ENCODE peak calls at places on chromosomes 4 and X, in ten cellular contexts. A is IMR-90; G is stimulated activated CD4-positive, alpha-beta T cell treated with anti-CD3 and anti-CD28 coated beads, Interleukin-4, amount 100 ng/mL, for 48 hours; R is HCEC 1CT; L is RWPE1; H is mucosa of gallbladder; W is A172; Q is activated T-cell treated with anti-CD3 and anti-CD28 coated beads for 4 hours; Y is activated CD4-positive, CD25-positive, alpha-beta regulatory T cell treated with anti-CD3 and anti-CD28 coated beads, Interleukin-2, amount 50 U/mL, for 72 hours; C is lower leg skin. U is an unnamed sample.

GRCh38 chrX:77936299-77936698 is 25.8 kb downstream of the ATP7A start:
- DNase-seq in A (peak; percentile 27), H (no peak), R (no peak), C (no peak), L (no peak), Y (no peak), G (no peak), W (no peak), Q (no peak), U (no peak)

GRCh38 chr4:8647626-8648025 is 55.1 kb downstream of the CPZ start:
- DNase-seq in G (no peak), Q (no peak), R (no peak), L (no peak), Y (no peak), C (no peak), W (no peak), A (no peak), H (no peak), U (no peak)

GRCh38 chr4:5940470-5941203 is 47.8 kb upstream of the CRMP1 start:
- DNase-seq in L (no peak), W (peak; percentile 89), C (no peak), R (no peak), G (no peak), A (peak; percentile 10), Q (no peak), Y (no peak), H (no peak), U (peak; percentile 2)

GRCh38 chr4:186190456-186191265 is 706 bp upstream of the CYP4V2 start:
- DNase-seq in A (no peak), C (peak; percentile 41), R (peak; percentile 1), W (peak; percentile 22), Q (peak; percentile 26), G (no peak), Y (peak; percentile 60), H (peak; percentile 20), L (peak; percentile 36), U (peak; percentile 45)

GRCh38 chr4:42296196-42296595 is 101.1 kb upstream of the SHISA3 start:
- DNase-seq in R (no peak), C (no peak), Y (no peak), G (no peak), Q (no peak), H (no peak), L (no peak), W (no peak), A (no peak), U (no peak)

GRCh38 chrX:50769389-50770063 is 44.5 kb downstream of the SHROOM4 start:
- DNase-seq in A (no peak), H (no peak), C (peak; percentile 21), W (no peak), R (no peak), Q (no peak), L (no peak), G (no peak), Y (no peak), U (peak; percentile 36)

GRCh38 chrX:106897259-106897658 is 5.9 kb downstream of the RIPPLY1 start:
- DNase-seq in C (no peak), Q (no peak), H (no peak), R (peak; percentile 59), Y (no peak), L (no peak), A (peak; percentile 63), G (no peak), W (peak; percentile 14), U (no peak)

GRCh38 chr4:48341776-48342558 is 638 bp downstream of the SLAIN2 start:
- DNase-seq in C (no peak), Q (peak; percentile 21), W (peak; percentile 15), A (peak; percentile 28), G (peak; percentile 25), R (peak; percentile 17), Y (peak; percentile 63), H (peak; percentile 38), L (peak; percentile 21), U (peak; percentile 38)

GRCh38 chrX:124421898-124422622 is 75.7 kb downstream of the SH2D1A start:
- DNase-seq in A (no peak), G (no peak), W (peak; percentile 1), H (no peak), Q (no peak), C (no peak), R (no peak), L (peak; percentile 0), Y (no peak), U (peak; percentile 24)

GRCh38 chr4:124318292-124318691 is 394.2 kb downstream of the ANKRD50 start:
- DNase-seq in H (no peak), G (no peak), Y (no peak), L (no peak), A (no peak), W (no peak), R (no peak), Q (no peak), C (no peak), U (no peak)

GRCh38 chr4:117783716-117784115 is 250.6 kb upstream of the NDST3 start:
- DNase-seq in R (peak; percentile 1), H (no peak), Y (no peak), G (no peak), L (peak; percentile 4), Q (no peak), C (no peak), A (peak; percentile 62), W (peak; percentile 30), U (no peak)

GRCh38 chr4:113881256-113881655 is 98.2 kb downstream of the ARSJ start:
- DNase-seq in G (no peak), W (peak; percentile 22), H (no peak), A (peak; percentile 62), Y (no peak), L (no peak), R (no peak), Q (no peak), C (no peak), U (no peak)

GRCh38 chrX:51641421-51642021 is 22.8 kb upstream of the CENPVL3 start:
- DNase-seq in L (peak; percentile 9), A (peak; percentile 60), H (peak; percentile 17), G (no peak), Y (no peak), W (peak; percentile 19), R (peak; percentile 23), C (no peak), Q (no peak), U (peak; percentile 41)

GRCh38 chrX:114344756-114345155 is 239.1 kb upstream of the HTR2C start:
- DNase-seq in G (no peak), W (peak; percentile 1), A (peak; percentile 22), H (no peak), Y (no peak), C (no peak), Q (no peak), L (peak; percentile 3), R (peak; percentile 3), U (no peak)

GRCh38 chrX:38086451-38087215 is 80.3 kb downstream of the SYTL5 start:
- DNase-seq in H (no peak), R (no peak), C (no peak), L (no peak), A (no peak), Q (no peak), G (no peak), W (peak; percentile 52), Y (no peak), U (no peak)

GRCh38 chr4:3364634-3365314 is 72.0 kb downstream of the RGS12 start:
- DNase-seq in R (no peak), A (no peak), Y (no peak), L (no peak), H (no peak), C (peak; percentile 6), G (no peak), W (no peak), Q (no peak), U (no peak)

GRCh38 chrX:120274958-120275357 is 24.3 kb downstream of the ZBTB33 start:
- DNase-seq in Y (no peak), R (no peak), L (no peak), Q (no peak), G (no peak), C (no peak), A (no peak), W (no peak), H (no peak), U (no peak)

GRCh38 chrX:68989865-68990606 is 161.2 kb downstream of the EFNB1 start:
- DNase-seq in L (no peak), Q (no peak), G (no peak), R (no peak), Y (no peak), A (peak; percentile 82), C (no peak), H (peak; percentile 54), W (no peak), U (peak; percentile 44)